ENCODE peak calls at places on chromosomes 16 and 17, in six cellular contexts. One of them, this sample, is unnamed.

GRCh38 chr16:12819126-12820117 is 15.7 kb upstream of the CPPED1 start:
- DNase-seq in GOT3: peak
- DNase-seq in A172: no peak
- DNase-seq in stimulated activated CD4-positive, alpha-beta T cell treated with anti-CD3 and anti-CD28 coated beads, TNF-alpha, amount 100 ng/mL, for 48 hours: peak
- DNase-seq in breast epithelium: peak
- DNase-seq in heart left ventricle: peak
- DNase-seq in this sample: peak

GRCh38 chr17:9790889-9791876 is at the start of gene DHRS7C:
- DNase-seq in GOT3: no peak
- DNase-seq in A172: no peak
- DNase-seq in stimulated activated CD4-positive, alpha-beta T cell treated with anti-CD3 and anti-CD28 coated beads, TNF-alpha, amount 100 ng/mL, for 48 hours: no peak
- DNase-seq in breast epithelium: no peak
- DNase-seq in heart left ventricle: peak
- DNase-seq in this sample: no peak

GRCh38 chr17:57462007-57462579 is 205.8 kb downstream of the MSI2 start:
- DNase-seq in GOT3: no peak
- DNase-seq in A172: no peak
- DNase-seq in stimulated activated CD4-positive, alpha-beta T cell treated with anti-CD3 and anti-CD28 coated beads, TNF-alpha, amount 100 ng/mL, for 48 hours: no peak
- DNase-seq in breast epithelium: no peak
- DNase-seq in heart left ventricle: no peak
- DNase-seq in this sample: no peak

GRCh38 chr16:65176603-65177002 is 54.7 kb upstream of the CDH11 start:
- DNase-seq in GOT3: no peak
- DNase-seq in A172: no peak
- DNase-seq in stimulated activated CD4-positive, alpha-beta T cell treated with anti-CD3 and anti-CD28 coated beads, TNF-alpha, amount 100 ng/mL, for 48 hours: no peak
- DNase-seq in breast epithelium: no peak
- DNase-seq in heart left ventricle: peak
- DNase-seq in this sample: no peak

GRCh38 chr17:11935734-11936406 is 61.4 kb downstream of the ZNF18 start:
- DNase-seq in GOT3: no peak
- DNase-seq in A172: peak
- DNase-seq in stimulated activated CD4-positive, alpha-beta T cell treated with anti-CD3 and anti-CD28 coated beads, TNF-alpha, amount 100 ng/mL, for 48 hours: no peak
- DNase-seq in breast epithelium: no peak
- DNase-seq in heart left ventricle: peak
- DNase-seq in this sample: peak

GRCh38 chr16:31880322-31880979 is 6.8 kb downstream of the ZNF267 start:
- DNase-seq in GOT3: no peak
- DNase-seq in A172: peak
- DNase-seq in stimulated activated CD4-positive, alpha-beta T cell treated with anti-CD3 and anti-CD28 coated beads, TNF-alpha, amount 100 ng/mL, for 48 hours: no peak
- DNase-seq in breast epithelium: no peak
- DNase-seq in heart left ventricle: no peak
- DNase-seq in this sample: peak

GRCh38 chr17:81329927-81330883 is 35.1 kb upstream of the SLC38A10 start:
- DNase-seq in GOT3: no peak
- DNase-seq in A172: no peak
- DNase-seq in stimulated activated CD4-positive, alpha-beta T cell treated with anti-CD3 and anti-CD28 coated beads, TNF-alpha, amount 100 ng/mL, for 48 hours: no peak
- DNase-seq in breast epithelium: no peak
- DNase-seq in heart left ventricle: no peak
- DNase-seq in this sample: no peak

GRCh38 chr17:40810505-40810904 is 10.7 kb upstream of the KRT28 start:
- DNase-seq in GOT3: no peak
- DNase-seq in A172: peak
- DNase-seq in stimulated activated CD4-positive, alpha-beta T cell treated with anti-CD3 and anti-CD28 coated beads, TNF-alpha, amount 100 ng/mL, for 48 hours: no peak
- DNase-seq in breast epithelium: no peak
- DNase-seq in heart left ventricle: no peak
- DNase-seq in this sample: no peak

GRCh38 chr16:12659871-12660270 is 143.8 kb downstream of the CPPED1 start:
- DNase-seq in GOT3: no peak
- DNase-seq in A172: no peak
- DNase-seq in stimulated activated CD4-positive, alpha-beta T cell treated with anti-CD3 and anti-CD28 coated beads, TNF-alpha, amount 100 ng/mL, for 48 hours: no peak
- DNase-seq in breast epithelium: no peak
- DNase-seq in heart left ventricle: no peak
- DNase-seq in this sample: no peak